ENCODE peak calls at places on chromosome 10, in six cellular contexts. One of them, this sample, is unnamed.

GRCh38 chr10:49398000-49398861 is 2.3 kb upstream of the DRGX start:
- DNase-seq in fibroblast of lung: peak; percentile 35
- DNase-seq in H9: peak; percentile 76
- DNase-seq in tibial nerve: no peak
- DNase-seq in HL-60: peak; percentile 36
- DNase-seq in PC-9: no peak
- DNase-seq in this sample: peak; percentile 55

GRCh38 chr10:33231621-33232350 is 102.7 kb downstream of the NRP1 start:
- DNase-seq in tibial nerve: no peak
- DNase-seq in PC-9: no peak
- DNase-seq in HL-60: no peak
- DNase-seq in H9: no peak
- DNase-seq in fibroblast of lung: no peak
- DNase-seq in this sample: no peak

GRCh38 chr10:100186813-100187212 is 984 bp upstream of the ERLIN1 start:
- DNase-seq in fibroblast of lung: no peak
- DNase-seq in tibial nerve: no peak
- DNase-seq in H9: no peak
- DNase-seq in PC-9: no peak
- DNase-seq in HL-60: peak; percentile 64
- DNase-seq in this sample: no peak

GRCh38 chr10:104907509-104907908 is 266.4 kb downstream of the SORCS3 start:
- DNase-seq in H9: no peak
- DNase-seq in HL-60: no peak
- DNase-seq in tibial nerve: no peak
- DNase-seq in PC-9: no peak
- DNase-seq in fibroblast of lung: no peak
- DNase-seq in this sample: no peak

GRCh38 chr10:104937528-104937927 is 296.4 kb downstream of the SORCS3 start:
- DNase-seq in PC-9: no peak
- DNase-seq in fibroblast of lung: peak; percentile 98
- DNase-seq in HL-60: no peak
- DNase-seq in tibial nerve: no peak
- DNase-seq in H9: no peak
- DNase-seq in this sample: no peak

GRCh38 chr10:62769574-62770242 is 34.8 kb upstream of the ADO start:
- DNase-seq in HL-60: no peak
- DNase-seq in fibroblast of lung: peak; percentile 15
- DNase-seq in H9: no peak
- DNase-seq in PC-9: peak; percentile 19
- DNase-seq in tibial nerve: no peak
- DNase-seq in this sample: no peak

GRCh38 chr10:60236869-60237524 is 152.7 kb downstream of the ANK3 start:
- DNase-seq in HL-60: peak; percentile 67
- DNase-seq in fibroblast of lung: peak; percentile 22
- DNase-seq in PC-9: no peak
- DNase-seq in tibial nerve: no peak
- DNase-seq in H9: no peak
- DNase-seq in this sample: peak; percentile 24

GRCh38 chr10:32059472-32059871 is 3.2 kb upstream of the KIF5B start:
- DNase-seq in PC-9: no peak
- DNase-seq in fibroblast of lung: no peak
- DNase-seq in H9: no peak
- DNase-seq in HL-60: no peak
- DNase-seq in tibial nerve: no peak
- DNase-seq in this sample: no peak

GRCh38 chr10:133087679-133088523 is at the start of gene ADGRA1:
- DNase-seq in HL-60: no peak
- DNase-seq in tibial nerve: no peak
- DNase-seq in PC-9: no peak
- DNase-seq in H9: peak; percentile 67
- DNase-seq in fibroblast of lung: no peak
- DNase-seq in this sample: no peak

GRCh38 chr10:81914736-81915510 is 39.9 kb downstream of the NRG3 start:
- DNase-seq in HL-60: no peak
- DNase-seq in tibial nerve: no peak
- DNase-seq in PC-9: no peak
- DNase-seq in H9: no peak
- DNase-seq in fibroblast of lung: no peak
- DNase-seq in this sample: no peak

GRCh38 chr10:35642793-35643114 is 658 bp upstream of the FZD8 start:
- DNase-seq in HL-60: no peak
- DNase-seq in tibial nerve: no peak
- DNase-seq in PC-9: no peak
- DNase-seq in fibroblast of lung: no peak
- DNase-seq in H9: no peak
- DNase-seq in this sample: no peak

GRCh38 chr10:35641430-35642015 is 573 bp downstream of the FZD8 start:
- DNase-seq in fibroblast of lung: peak; percentile 46
- DNase-seq in HL-60: no peak
- DNase-seq in PC-9: no peak
- DNase-seq in H9: peak; percentile 32
- DNase-seq in tibial nerve: no peak
- DNase-seq in this sample: no peak

GRCh38 chr10:35643151-35643975 is 1.3 kb upstream of the FZD8 start:
- DNase-seq in HL-60: no peak
- DNase-seq in PC-9: no peak
- DNase-seq in tibial nerve: peak; percentile 49
- DNase-seq in H9: peak; percentile 62
- DNase-seq in fibroblast of lung: peak; percentile 59
- DNase-seq in this sample: peak; percentile 81

GRCh38 chr10:35640951-35641429 is 1.1 kb downstream of the FZD8 start:
- DNase-seq in tibial nerve: no peak
- DNase-seq in PC-9: no peak
- DNase-seq in fibroblast of lung: peak; percentile 87
- DNase-seq in H9: peak; percentile 80
- DNase-seq in HL-60: peak; percentile 65
- DNase-seq in this sample: peak; percentile 63

GRCh38 chr10:35642023-35642792 is at the start of gene FZD8:
- DNase-seq in fibroblast of lung: peak; percentile 91
- DNase-seq in PC-9: no peak
- DNase-seq in HL-60: peak; percentile 69
- DNase-seq in tibial nerve: peak; percentile 82
- DNase-seq in H9: peak; percentile 93
- DNase-seq in this sample: peak; percentile 92
- TF ChIP-seq CTCF in fibroblast of lung: no peak
- TF ChIP-seq CTCF in PC-9: no peak
- TF ChIP-seq CTCF in HL-60: no peak
- TF ChIP-seq CTCF in tibial nerve: peak; percentile 24
- TF ChIP-seq CTCF in H9: peak; percentile 35
- TF ChIP-seq CTCF in this sample: peak; percentile 28

GRCh38 chr10:122475130-122475529 is 13.8 kb downstream of the HTRA1 start:
- DNase-seq in PC-9: no peak
- DNase-seq in tibial nerve: no peak
- DNase-seq in H9: no peak
- DNase-seq in fibroblast of lung: no peak
- DNase-seq in HL-60: no peak
- DNase-seq in this sample: peak; percentile 83

GRCh38 chr10:122478971-122479370 is 17.6 kb downstream of the HTRA1 start:
- DNase-seq in H9: no peak
- DNase-seq in fibroblast of lung: no peak
- DNase-seq in HL-60: no peak
- DNase-seq in PC-9: no peak
- DNase-seq in tibial nerve: no peak
- DNase-seq in this sample: no peak

GRCh38 chr10:122475581-122475980 is 14.2 kb downstream of the HTRA1 start:
- DNase-seq in PC-9: no peak
- DNase-seq in HL-60: no peak
- DNase-seq in H9: no peak
- DNase-seq in tibial nerve: no peak
- DNase-seq in fibroblast of lung: peak; percentile 69
- DNase-seq in this sample: no peak

GRCh38 chr10:122476034-122476695 is 14.8 kb downstream of the HTRA1 start:
- DNase-seq in fibroblast of lung: no peak
- DNase-seq in H9: peak; percentile 60
- DNase-seq in tibial nerve: no peak
- DNase-seq in PC-9: no peak
- DNase-seq in HL-60: no peak
- DNase-seq in this sample: no peak

DNA sequence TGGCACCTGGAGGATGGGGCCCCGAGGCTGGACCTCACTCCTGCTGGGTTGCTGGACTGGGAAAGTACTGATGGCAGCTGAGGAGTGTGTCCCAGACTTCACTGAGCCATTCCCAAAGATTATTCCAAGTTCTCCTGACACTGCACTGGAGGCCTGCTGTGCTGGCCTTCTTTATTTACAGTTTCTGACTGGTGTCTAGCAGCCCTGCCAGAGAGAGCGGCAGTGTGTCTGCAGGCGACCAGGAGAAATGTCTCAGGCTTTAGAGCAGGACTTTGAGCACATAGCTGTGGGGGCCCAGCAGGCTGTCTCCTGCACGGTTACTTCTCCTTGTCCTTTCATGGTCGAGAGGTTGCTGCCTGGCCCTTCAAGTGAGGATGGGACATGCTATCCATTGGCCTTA is 16.1 kb downstream of the HTRA1 start:
- DNase-seq in fibroblast of lung: no peak
- DNase-seq in HL-60: no peak
- DNase-seq in PC-9: no peak
- DNase-seq in tibial nerve: no peak
- DNase-seq in H9: no peak
- DNase-seq in this sample: no peak
- H3K27ac ChIP-seq in fibroblast of lung: no peak overlapping the region
- H3K27ac ChIP-seq in HL-60: no peak overlapping the region
- H3K27ac ChIP-seq in PC-9: no peak overlapping the region
- H3K27ac ChIP-seq in tibial nerve: peak overlapping the region; percentile 56
- H3K27ac ChIP-seq in H9: no peak overlapping the region
- H3K27ac ChIP-seq in this sample: no peak overlapping the region

DNA sequence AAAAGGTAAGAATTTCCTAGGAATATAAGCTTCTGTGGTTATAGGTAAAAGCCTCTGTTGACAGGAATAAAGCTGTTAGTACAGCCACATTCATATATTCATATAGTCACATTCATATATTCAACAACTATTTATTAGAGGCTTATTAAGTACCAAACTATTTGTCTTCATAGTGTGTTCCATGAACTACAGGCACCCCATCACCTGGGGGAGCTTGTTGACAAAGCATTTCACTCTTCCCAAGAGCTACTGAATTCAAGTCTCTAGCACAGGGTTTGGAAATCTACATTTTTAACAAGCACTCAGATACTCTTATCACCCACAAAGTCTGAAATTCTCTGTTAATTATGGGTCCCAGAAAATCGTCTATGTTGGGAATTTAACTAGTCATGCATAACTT is 110.6 kb downstream of the RNLS start:
- DNase-seq in tibial nerve: no peak
- DNase-seq in fibroblast of lung: no peak
- DNase-seq in PC-9: no peak
- DNase-seq in HL-60: no peak
- DNase-seq in H9: no peak
- DNase-seq in this sample: no peak
- TF ChIP-seq CTCF in tibial nerve: no peak
- TF ChIP-seq CTCF in fibroblast of lung: peak; percentile 13
- TF ChIP-seq CTCF in PC-9: no peak
- TF ChIP-seq CTCF in HL-60: no peak
- TF ChIP-seq CTCF in H9: peak; percentile 49
- TF ChIP-seq CTCF in this sample: no peak

GRCh38 chr10:113058175-113058961 is 108.3 kb downstream of the TCF7L2 start:
- DNase-seq in H9: peak; percentile 29
- DNase-seq in HL-60: no peak
- DNase-seq in PC-9: no peak
- DNase-seq in fibroblast of lung: peak; percentile 73
- DNase-seq in tibial nerve: no peak
- DNase-seq in this sample: no peak

GRCh38 chr10:113059001-113059780 is 109.1 kb downstream of the TCF7L2 start:
- DNase-seq in tibial nerve: no peak
- DNase-seq in fibroblast of lung: peak; percentile 73
- DNase-seq in H9: peak; percentile 24
- DNase-seq in PC-9: no peak
- DNase-seq in HL-60: no peak
- DNase-seq in this sample: peak; percentile 28

GRCh38 chr10:113061054-113061430 is 111.0 kb downstream of the TCF7L2 start:
- DNase-seq in H9: peak; percentile 14
- DNase-seq in fibroblast of lung: no peak
- DNase-seq in tibial nerve: no peak
- DNase-seq in PC-9: no peak
- DNase-seq in HL-60: no peak
- DNase-seq in this sample: no peak

GRCh38 chr10:113062977-113063967 is 113.2 kb downstream of the TCF7L2 start:
- DNase-seq in PC-9: no peak
- DNase-seq in H9: peak; percentile 57
- DNase-seq in fibroblast of lung: peak; percentile 67
- DNase-seq in tibial nerve: no peak
- DNase-seq in HL-60: no peak
- DNase-seq in this sample: no peak

GRCh38 chr10:113060221-113061053 is 110.4 kb downstream of the TCF7L2 start:
- DNase-seq in HL-60: peak; percentile 46
- DNase-seq in tibial nerve: peak; percentile 43
- DNase-seq in H9: no peak
- DNase-seq in fibroblast of lung: no peak
- DNase-seq in PC-9: no peak
- DNase-seq in this sample: peak; percentile 78
- H3K27ac ChIP-seq in HL-60: peak overlapping the region; percentile 18
- H3K27ac ChIP-seq in tibial nerve: peak overlapping the region; percentile 69
- H3K27ac ChIP-seq in H9: no peak overlapping the region
- H3K27ac ChIP-seq in fibroblast of lung: peak overlapping the region; percentile 71
- H3K27ac ChIP-seq in PC-9: no peak overlapping the region
- H3K27ac ChIP-seq in this sample: peak overlapping the region; percentile 83

GRCh38 chr10:24039331-24039730 is 169.6 kb upstream of the KIAA1217 start:
- DNase-seq in tibial nerve: no peak
- DNase-seq in H9: no peak
- DNase-seq in PC-9: no peak
- DNase-seq in HL-60: no peak
- DNase-seq in fibroblast of lung: no peak
- DNase-seq in this sample: no peak
- TF ChIP-seq CTCF in tibial nerve: no peak
- TF ChIP-seq CTCF in H9: no peak
- TF ChIP-seq CTCF in PC-9: no peak
- TF ChIP-seq CTCF in HL-60: no peak
- TF ChIP-seq CTCF in fibroblast of lung: no peak
- TF ChIP-seq CTCF in this sample: no peak

This sample was measured in left ventricle myocardium inferior.